ENCODE peak calls at places on chromosomes 6 and 20, in six cellular contexts. I is right atrium auricular region, E is BE2C, G is sigmoid colon, U is DND-41, A is GM23338. S is an unnamed sample.

GRCh38 chr6:113907107-113907506 is 50.0 kb downstream of the MARCKS start:
- DNase-seq in A (no peak), G (no peak), I (no peak), E (no peak), U (no peak), S (no peak)

GRCh38 chr6:57303931-57304681 is 13.3 kb upstream of the PRIM2 start:
- DNase-seq in E (no peak), G (no peak), A (no peak), I (no peak), U (no peak), S (no peak)

GRCh38 chr6:157528931-157529653 is 148.1 kb downstream of the ZDHHC14 start:
- DNase-seq in E (no peak), G (no peak), I (no peak), U (no peak), A (no peak), S (no peak)

GRCh38 chr6:168050861-168051586 is 28.0 kb downstream of the FRMD1 start:
- DNase-seq in U (no peak), I (no peak), E (no peak), G (no peak), A (peak), S (peak)

GRCh38 chr6:107313776-107314175 is 145.6 kb downstream of the PDSS2 start:
- DNase-seq in I (no peak), A (no peak), U (no peak), E (no peak), G (no peak), S (no peak)

GRCh38 chr6:130927305-130927704 is 100.1 kb downstream of the SMLR1 start:
- DNase-seq in A (no peak), U (no peak), E (no peak), I (no peak), G (no peak), S (no peak)

GRCh38 chr20:34316191-34316814 is 13.1 kb upstream of the AHCY start:
- DNase-seq in I (no peak), A (no peak), G (no peak), U (no peak), E (no peak), S (no peak)

GRCh38 chr6:82458147-82458546 is 94.5 kb downstream of the TPBG start:
- DNase-seq in U (no peak), E (no peak), G (no peak), I (no peak), A (no peak), S (no peak)

GRCh38 chr6:14533446-14533845 is 415.9 kb downstream of the CD83 start:
- DNase-seq in U (no peak), A (no peak), G (no peak), E (no peak), I (no peak), S (no peak)

GRCh38 chr20:5221078-5221430 is 94.2 kb downstream of the CDS2 start:
- DNase-seq in G (no peak), I (no peak), A (no peak), E (no peak), U (no peak), S (no peak)

GRCh38 chr20:35615667-35616464 is at the start of gene SPAG4:
- DNase-seq in A (peak), U (peak), I (peak), E (peak), G (peak), S (peak)

GRCh38 chr6:15498640-15499039 is 164.2 kb downstream of the DTNBP1 start:
- DNase-seq in E (no peak), A (no peak), I (no peak), G (no peak), U (no peak), S (no peak)

GRCh38 chr6:33418690-33419291 is 884 bp upstream of the CUTA start:
- DNase-seq in G (no peak), I (no peak), A (peak), E (no peak), U (no peak), S (no peak)

GRCh38 chr6:121354764-121355163 is 20.5 kb upstream of the TBC1D32 start:
- DNase-seq in E (peak), A (peak), G (no peak), U (no peak), I (no peak), S (no peak)

GRCh38 chr20:8082025-8082424 is 50.0 kb upstream of the PLCB1 start:
- DNase-seq in U (no peak), G (no peak), E (no peak), A (peak), I (no peak), S (no peak)

GRCh38 chr6:134094436-134094835 is 42.0 kb upstream of the SLC2A12 start:
- DNase-seq in I (no peak), A (peak), E (no peak), U (no peak), G (no peak), S (no peak)

GRCh38 chr20:32920530-32921298 is 62.0 kb downstream of the EFCAB8 start:
- DNase-seq in G (no peak), U (no peak), I (peak), E (no peak), A (no peak), S (no peak)

GRCh38 chr6:139248911-139249310 is 42.9 kb downstream of the TXLNB start:
- DNase-seq in U (no peak), G (no peak), A (no peak), E (no peak), I (no peak), S (no peak)

GRCh38 chr6:71556141-71556540 is 267.5 kb downstream of the OGFRL1 start:
- DNase-seq in A (peak), I (no peak), G (no peak), E (no peak), U (no peak), S (no peak)

GRCh38 chr6:156873654-156874380 is 96.6 kb downstream of the ARID1B start:
- DNase-seq in G (no peak), E (no peak), U (no peak), A (no peak), I (no peak), S (no peak)

GRCh38 chr6:112795316-112795715 is 448.2 kb downstream of the RFPL4B start:
- DNase-seq in I (no peak), E (no peak), A (no peak), G (no peak), U (no peak), S (no peak)

GRCh38 chr6:38396209-38396608 is 243.5 kb downstream of the BTBD9 start:
- DNase-seq in G (no peak), E (no peak), U (no peak), A (no peak), I (no peak), S (no peak)

GRCh38 chr20:49323622-49324238 is 45.9 kb upstream of the ZNFX1 start:
- DNase-seq in G (no peak), I (no peak), A (peak), U (peak), E (no peak), S (peak)
- TF ChIP-seq CTCF in G (no peak), I (peak), A (peak), U (peak), E (peak), S (no peak)

GRCh38 chr6:6697620-6698019 is 109.1 kb downstream of the LY86 start:
- DNase-seq in I (no peak), E (no peak), U (peak), A (no peak), G (no peak), S (no peak)

GRCh38 chr6:6700871-6701270 is 112.4 kb downstream of the LY86 start:
- DNase-seq in G (peak), E (no peak), I (no peak), A (no peak), U (peak), S (no peak)

GRCh38 chr6:6700421-6700820 is 111.9 kb downstream of the LY86 start:
- DNase-seq in I (no peak), A (no peak), U (no peak), E (no peak), G (peak), S (no peak)

GRCh38 chr6:6701864-6702263 is 113.3 kb downstream of the LY86 start:
- DNase-seq in U (peak), A (no peak), G (peak), E (peak), I (no peak), S (no peak)

DNA sequence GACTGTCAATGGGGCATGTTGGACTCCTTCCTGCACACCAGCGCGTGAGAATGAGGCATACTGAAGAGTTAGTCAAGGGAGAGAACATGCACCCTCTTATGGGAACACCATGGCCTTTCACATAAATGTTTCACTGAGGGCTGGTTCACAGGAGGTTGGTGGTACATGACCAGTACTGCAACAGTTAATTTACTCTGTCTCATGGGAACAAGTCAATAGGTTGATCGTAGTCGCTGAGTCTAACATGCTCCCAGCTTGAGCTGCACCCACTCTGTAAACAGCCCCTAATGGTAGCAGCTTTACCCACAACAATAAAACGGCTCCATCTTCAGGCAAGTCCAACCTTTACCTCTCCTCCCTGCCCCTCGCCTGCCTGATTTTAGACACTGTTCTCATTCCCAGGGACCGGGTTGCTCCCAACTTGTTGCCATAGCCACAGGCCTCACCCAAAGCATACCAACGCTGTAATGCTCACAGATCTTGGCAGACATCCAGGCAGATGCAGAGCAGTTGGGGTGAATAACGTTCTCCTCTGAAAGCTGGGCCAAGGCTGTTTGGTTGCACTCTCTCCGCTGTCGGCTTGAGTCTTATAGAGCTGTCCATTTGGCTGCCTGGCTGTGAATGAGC is 111.3 kb downstream of the LY86 start:
- DNase-seq in U (peak), E (peak), I (peak), A (peak), G (peak), S (no peak)
- TF ChIP-seq CTCF in U (peak), E (peak), I (peak), A (peak), G (no peak), S (no peak)

DNA sequence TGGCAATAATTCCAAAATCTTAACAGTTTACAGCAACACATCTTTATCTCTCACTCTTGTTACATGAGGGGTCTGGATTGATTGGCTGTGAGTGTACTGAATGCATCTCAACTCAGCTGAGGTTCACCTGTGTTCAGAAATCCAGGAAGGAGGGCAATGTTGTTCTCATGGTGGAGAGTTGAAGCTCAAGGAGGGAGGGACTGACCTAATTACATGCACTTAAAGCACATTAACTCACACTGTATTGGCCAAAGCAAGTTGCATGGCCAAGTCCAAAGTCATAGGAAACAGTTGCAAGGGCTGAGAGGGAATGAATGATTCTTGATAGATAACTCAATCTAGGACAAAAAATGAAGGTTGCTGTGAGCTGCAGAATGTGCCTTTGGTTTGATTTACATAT is 102.2 kb downstream of the DOK5 start:
- DNase-seq in A (no peak), E (no peak), U (no peak), I (no peak), G (no peak), S (no peak)
- TF ChIP-seq CTCF in A (no peak), E (no peak), U (no peak), I (no peak), G (no peak), S (no peak)

GRCh38 chr6:127902933-127903332 is 2.1 kb upstream of the THEMIS start:
- DNase-seq in U (no peak), I (no peak), A (no peak), G (no peak), E (no peak), S (no peak)
- TF ChIP-seq CTCF in U (no peak), I (no peak), A (no peak), G (no peak), E (peak), S (no peak)

GRCh38 chr6:136209496-136209895 is 40.6 kb downstream of the MTFR2 start:
- DNase-seq in A (no peak), I (no peak), G (no peak), U (no peak), E (no peak), S (no peak)
- TF ChIP-seq CTCF in A (peak), I (no peak), G (no peak), U (no peak), E (no peak), S (no peak)

GRCh38 chr6:149963462-149964242 is at the start of gene ULBP1:
- DNase-seq in E (peak), U (peak), G (peak), I (peak), A (peak), S (peak)
- TF ChIP-seq CTCF in E (peak), U (no peak), G (no peak), I (peak), A (no peak), S (no peak)

GRCh38 chr6:42417641-42418112 is 34.0 kb downstream of the TRERF1 start:
- DNase-seq in I (no peak), A (no peak), E (no peak), U (peak), G (no peak), S (no peak)

GRCh38 chr6:42423244-42423643 is 28.5 kb downstream of the TRERF1 start:
- DNase-seq in A (no peak), E (no peak), G (no peak), U (no peak), I (no peak), S (no peak)

GRCh38 chr6:42418739-42419138 is 33.0 kb downstream of the TRERF1 start:
- DNase-seq in I (no peak), A (no peak), U (no peak), E (no peak), G (no peak), S (no peak)

GRCh38 chr6:42420741-42421140 is 31.0 kb downstream of the TRERF1 start:
- DNase-seq in A (no peak), E (no peak), I (no peak), U (no peak), G (no peak), S (no peak)

DNA sequence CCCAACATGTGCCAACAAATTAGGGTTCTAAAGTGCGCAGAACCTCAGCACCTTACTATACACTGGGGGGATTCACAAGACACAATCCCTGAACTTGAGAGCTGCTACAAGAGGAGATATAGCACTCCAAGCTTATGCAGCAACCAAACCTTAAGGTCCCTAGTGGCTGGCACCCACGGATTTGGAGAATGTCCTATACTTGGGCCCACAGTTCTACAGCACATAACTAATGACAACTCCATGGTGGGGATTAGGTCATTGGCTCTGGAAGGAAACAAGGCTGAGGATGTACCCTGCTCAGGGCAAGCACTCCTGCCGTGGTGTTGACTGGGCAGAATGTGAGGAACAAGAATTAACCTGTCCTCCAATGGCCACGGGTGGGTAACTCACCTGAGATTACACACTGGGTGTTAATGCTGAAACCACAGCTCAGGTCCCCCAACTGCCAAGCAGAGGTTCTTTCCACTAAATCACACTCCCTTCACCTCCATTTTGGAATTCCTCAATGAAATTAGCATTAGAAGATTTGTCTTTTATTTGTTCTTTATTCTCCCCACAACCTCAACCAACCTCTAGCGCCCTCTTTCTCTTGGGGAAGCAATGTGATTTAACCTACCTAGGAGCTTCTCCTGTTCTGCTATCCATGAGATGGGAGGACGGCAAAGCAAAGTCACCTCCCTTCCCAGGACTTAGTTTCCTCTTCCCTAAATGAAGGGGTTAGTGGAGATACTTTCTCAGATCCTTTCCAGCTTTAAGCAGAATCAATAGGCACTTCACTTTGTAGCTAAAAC is 32.0 kb downstream of the TRERF1 start:
- DNase-seq in U (no peak), I (no peak), A (peak), E (no peak), G (no peak), S (no peak)
- TF ChIP-seq CTCF in U (no peak), I (no peak), A (peak), E (no peak), G (no peak), S (no peak)

DNA sequence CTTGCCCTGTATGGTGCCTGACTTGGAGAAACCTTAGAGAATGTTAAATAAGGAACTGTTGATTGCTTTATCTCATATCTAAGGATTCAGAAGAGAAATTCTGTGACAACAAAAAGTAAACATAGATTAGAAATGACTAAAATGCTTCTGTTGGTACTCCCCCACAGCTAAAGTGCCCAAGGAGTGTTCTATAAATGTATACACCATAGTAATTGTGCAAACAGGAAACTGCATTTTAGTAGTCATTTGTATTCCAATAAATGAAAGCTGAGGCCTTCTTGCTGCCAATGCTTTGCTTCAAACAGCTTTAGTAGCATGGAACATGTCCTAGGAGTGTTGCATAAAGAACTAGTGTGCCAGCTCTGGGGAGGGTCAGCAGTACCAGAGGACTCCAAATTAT is 343.7 kb upstream of the IRAK1BP1 start:
- DNase-seq in A (no peak), G (no peak), I (no peak), U (no peak), E (no peak), S (no peak)
- TF ChIP-seq CTCF in A (no peak), G (no peak), I (no peak), U (no peak), E (no peak), S (no peak)

GRCh38 chr20:48191200-48191599 is 405.9 kb upstream of the SULF2 start:
- DNase-seq in E (no peak), A (no peak), G (no peak), U (no peak), I (no peak), S (no peak)
- TF ChIP-seq CTCF in E (no peak), A (no peak), G (no peak), U (no peak), I (no peak), S (no peak)

S was measured in endothelial cell.